ENCODE peak calls at places on chromosomes 6 and 20, in nine cellular contexts. One of them, this sample, is unnamed.

GRCh38 chr20:46811328-46812084 is 83.1 kb upstream of the EYA2 start:
- DNase-seq in H1: no peak
- DNase-seq in upper lobe of left lung: peak
- DNase-seq in testis: no peak
- DNase-seq in suprapubic skin: no peak
- DNase-seq in breast epithelium: no peak
- DNase-seq in lower leg skin: peak
- DNase-seq in stomach: no peak
- DNase-seq in A549: no peak
- DNase-seq in this sample: no peak

GRCh38 chr6:41494212-41495115 is 51.7 kb upstream of the FOXP4 start:
- DNase-seq in H1: no peak
- DNase-seq in upper lobe of left lung: no peak
- DNase-seq in testis: no peak
- DNase-seq in suprapubic skin: no peak
- DNase-seq in breast epithelium: no peak
- DNase-seq in lower leg skin: no peak
- DNase-seq in stomach: no peak
- DNase-seq in A549: no peak
- DNase-seq in this sample: no peak

GRCh38 chr6:11245406-11245990 is 13.0 kb upstream of the NEDD9 start:
- DNase-seq in H1: no peak
- DNase-seq in upper lobe of left lung: no peak
- DNase-seq in testis: no peak
- DNase-seq in suprapubic skin: no peak
- DNase-seq in breast epithelium: no peak
- DNase-seq in lower leg skin: no peak
- DNase-seq in stomach: no peak
- DNase-seq in A549: no peak
- DNase-seq in this sample: no peak

GRCh38 chr20:25177890-25178321 is 17.6 kb upstream of the ENTPD6 start:
- DNase-seq in H1: no peak
- DNase-seq in upper lobe of left lung: no peak
- DNase-seq in testis: no peak
- DNase-seq in suprapubic skin: no peak
- DNase-seq in breast epithelium: no peak
- DNase-seq in lower leg skin: no peak
- DNase-seq in stomach: peak
- DNase-seq in A549: no peak
- DNase-seq in this sample: no peak

GRCh38 chr6:41222045-41222444 is 6.1 kb upstream of the TREML4 start:
- DNase-seq in H1: no peak
- DNase-seq in upper lobe of left lung: no peak
- DNase-seq in testis: no peak
- DNase-seq in suprapubic skin: no peak
- DNase-seq in breast epithelium: no peak
- DNase-seq in lower leg skin: no peak
- DNase-seq in stomach: no peak
- DNase-seq in A549: no peak
- DNase-seq in this sample: no peak

GRCh38 chr6:144346719-144347446 is 61.7 kb downstream of the UTRN start:
- DNase-seq in H1: no peak
- DNase-seq in upper lobe of left lung: no peak
- DNase-seq in testis: no peak
- DNase-seq in suprapubic skin: no peak
- DNase-seq in breast epithelium: no peak
- DNase-seq in lower leg skin: no peak
- DNase-seq in stomach: no peak
- DNase-seq in A549: peak
- DNase-seq in this sample: no peak

GRCh38 chr6:135532559-135532958 is 35.0 kb upstream of the AHI1 start:
- DNase-seq in H1: no peak
- DNase-seq in upper lobe of left lung: no peak
- DNase-seq in testis: no peak
- DNase-seq in suprapubic skin: no peak
- DNase-seq in breast epithelium: no peak
- DNase-seq in lower leg skin: no peak
- DNase-seq in stomach: no peak
- DNase-seq in A549: no peak
- DNase-seq in this sample: no peak

GRCh38 chr6:111201764-111202163 is 114.5 kb downstream of the SLC16A10 start:
- DNase-seq in H1: no peak
- DNase-seq in upper lobe of left lung: no peak
- DNase-seq in testis: no peak
- DNase-seq in suprapubic skin: no peak
- DNase-seq in breast epithelium: no peak
- DNase-seq in lower leg skin: no peak
- DNase-seq in stomach: no peak
- DNase-seq in A549: no peak
- DNase-seq in this sample: no peak

GRCh38 chr6:153092082-153093013 is 38.7 kb downstream of the RGS17 start:
- DNase-seq in H1: no peak
- DNase-seq in upper lobe of left lung: no peak
- DNase-seq in testis: no peak
- DNase-seq in suprapubic skin: no peak
- DNase-seq in breast epithelium: no peak
- DNase-seq in lower leg skin: no peak
- DNase-seq in stomach: no peak
- DNase-seq in A549: no peak
- DNase-seq in this sample: no peak

GRCh38 chr6:154112181-154112809 is 73.3 kb downstream of the OPRM1 start:
- DNase-seq in H1: no peak
- DNase-seq in upper lobe of left lung: no peak
- DNase-seq in testis: no peak
- DNase-seq in suprapubic skin: no peak
- DNase-seq in breast epithelium: no peak
- DNase-seq in lower leg skin: no peak
- DNase-seq in stomach: no peak
- DNase-seq in A549: no peak
- DNase-seq in this sample: no peak

GRCh38 chr6:145310116-145310515 is 425.2 kb downstream of the EPM2A start:
- DNase-seq in H1: no peak
- DNase-seq in upper lobe of left lung: no peak
- DNase-seq in testis: no peak
- DNase-seq in suprapubic skin: no peak
- DNase-seq in breast epithelium: no peak
- DNase-seq in lower leg skin: no peak
- DNase-seq in stomach: no peak
- DNase-seq in A549: no peak
- DNase-seq in this sample: no peak

GRCh38 chr6:134168580-134169223 is 116.3 kb upstream of the SLC2A12 start:
- DNase-seq in H1: no peak
- DNase-seq in upper lobe of left lung: no peak
- DNase-seq in testis: no peak
- DNase-seq in suprapubic skin: no peak
- DNase-seq in breast epithelium: no peak
- DNase-seq in lower leg skin: no peak
- DNase-seq in stomach: no peak
- DNase-seq in A549: no peak
- DNase-seq in this sample: no peak

GRCh38 chr6:3990692-3991491 is 88.0 kb downstream of the FAM217A start:
- DNase-seq in H1: peak
- DNase-seq in upper lobe of left lung: no peak
- DNase-seq in testis: peak
- DNase-seq in suprapubic skin: peak
- DNase-seq in breast epithelium: peak
- DNase-seq in lower leg skin: peak
- DNase-seq in stomach: peak
- DNase-seq in A549: peak
- DNase-seq in this sample: peak

GRCh38 chr6:167825759-167826229 is 917 bp upstream of the AFDN start:
- DNase-seq in H1: peak
- DNase-seq in upper lobe of left lung: peak
- DNase-seq in testis: peak
- DNase-seq in suprapubic skin: no peak
- DNase-seq in breast epithelium: peak
- DNase-seq in lower leg skin: peak
- DNase-seq in stomach: peak
- DNase-seq in A549: peak
- DNase-seq in this sample: peak

GRCh38 chr6:26123675-26124549 is 36.7 kb downstream of the HFE start:
- DNase-seq in H1: peak
- DNase-seq in upper lobe of left lung: peak
- DNase-seq in testis: peak
- DNase-seq in suprapubic skin: peak
- DNase-seq in breast epithelium: peak
- DNase-seq in lower leg skin: peak
- DNase-seq in stomach: peak
- DNase-seq in A549: peak
- DNase-seq in this sample: peak

GRCh38 chr6:26125015-26125690 is 37.9 kb downstream of the HFE start:
- DNase-seq in H1: no peak
- DNase-seq in upper lobe of left lung: no peak
- DNase-seq in testis: no peak
- DNase-seq in suprapubic skin: no peak
- DNase-seq in breast epithelium: no peak
- DNase-seq in lower leg skin: peak
- DNase-seq in stomach: peak
- DNase-seq in A549: no peak
- DNase-seq in this sample: no peak

GRCh38 chr6:26126394-26127221 is 39.4 kb downstream of the HFE start:
- DNase-seq in H1: no peak
- DNase-seq in upper lobe of left lung: no peak
- DNase-seq in testis: no peak
- DNase-seq in suprapubic skin: no peak
- DNase-seq in breast epithelium: no peak
- DNase-seq in lower leg skin: no peak
- DNase-seq in stomach: no peak
- DNase-seq in A549: no peak
- DNase-seq in this sample: no peak

GRCh38 chr6:26122793-26123674 is 35.8 kb downstream of the HFE start:
- DNase-seq in H1: peak
- DNase-seq in upper lobe of left lung: peak
- DNase-seq in testis: peak
- DNase-seq in suprapubic skin: peak
- DNase-seq in breast epithelium: peak
- DNase-seq in lower leg skin: peak
- DNase-seq in stomach: peak
- DNase-seq in A549: peak
- DNase-seq in this sample: peak

DNA sequence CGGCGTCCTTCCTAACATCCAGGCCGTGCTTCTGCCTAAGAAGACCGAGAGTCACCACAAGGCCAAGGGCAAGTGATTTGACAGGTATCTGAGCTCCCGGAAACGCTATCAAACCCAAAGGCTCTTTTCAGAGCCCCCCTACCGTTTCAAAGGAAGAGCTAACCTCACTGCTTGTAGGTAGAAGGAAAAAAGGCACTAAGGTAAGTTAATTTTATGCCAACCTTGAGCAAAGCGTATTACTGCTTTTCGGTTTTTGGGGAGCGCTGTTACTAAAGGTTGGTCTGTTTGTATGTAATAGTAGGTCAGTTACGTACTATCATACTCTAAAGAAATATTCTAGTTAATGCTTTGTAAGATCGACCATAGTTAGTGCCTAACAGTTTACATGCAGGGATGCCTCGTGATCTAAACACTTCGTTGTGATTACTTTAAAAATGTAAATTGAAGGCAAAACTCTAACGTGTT is 37.4 kb downstream of the HFE start:
- DNase-seq in H1: no peak
- DNase-seq in upper lobe of left lung: no peak
- DNase-seq in testis: no peak
- DNase-seq in suprapubic skin: no peak
- DNase-seq in breast epithelium: no peak
- DNase-seq in lower leg skin: no peak
- DNase-seq in stomach: no peak
- DNase-seq in A549: no peak
- DNase-seq in this sample: no peak
- TF ChIP-seq POLR2A in H1: no peak
- TF ChIP-seq POLR2A in upper lobe of left lung: no peak
- TF ChIP-seq POLR2A in testis: no peak
- TF ChIP-seq POLR2A in suprapubic skin: no peak
- TF ChIP-seq POLR2A in breast epithelium: no peak
- TF ChIP-seq POLR2A in lower leg skin: no peak
- TF ChIP-seq POLR2A in stomach: no peak
- TF ChIP-seq POLR2A in A549: no peak
- TF ChIP-seq POLR2A in this sample: no peak

DNA sequence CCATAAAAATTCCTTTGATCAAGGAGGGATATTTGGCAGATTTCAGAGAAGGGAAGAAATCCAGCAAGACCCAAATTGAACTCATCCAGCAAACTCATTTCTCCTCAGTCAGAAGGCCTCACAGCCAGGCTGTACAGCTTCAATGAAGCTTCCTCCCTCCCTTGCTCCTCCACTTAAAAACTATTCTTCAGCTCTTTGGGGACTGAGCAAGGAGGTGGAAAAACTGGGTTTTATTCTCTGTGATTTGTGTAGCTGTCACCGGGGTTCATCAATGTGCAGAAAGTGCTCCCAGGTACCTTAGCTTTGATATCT is 158.7 kb upstream of the ZNF184 start:
- DNase-seq in H1: no peak
- DNase-seq in upper lobe of left lung: no peak
- DNase-seq in testis: no peak
- DNase-seq in suprapubic skin: no peak
- DNase-seq in breast epithelium: no peak
- DNase-seq in lower leg skin: no peak
- DNase-seq in stomach: no peak
- DNase-seq in A549: no peak
- DNase-seq in this sample: no peak
- H3K4me3 ChIP-seq in H1: peak
- H3K4me3 ChIP-seq in upper lobe of left lung: no peak
- H3K4me3 ChIP-seq in testis: no peak
- H3K4me3 ChIP-seq in suprapubic skin: no peak
- H3K4me3 ChIP-seq in breast epithelium: no peak
- H3K4me3 ChIP-seq in lower leg skin: no peak
- H3K4me3 ChIP-seq in stomach: no peak
- H3K4me3 ChIP-seq in A549: no peak
- H3K4me3 ChIP-seq in this sample: no peak

GRCh38 chr6:90409700-90410099 is 113.1 kb upstream of the BACH2 start:
- DNase-seq in H1: no peak
- DNase-seq in upper lobe of left lung: no peak
- DNase-seq in testis: no peak
- DNase-seq in suprapubic skin: no peak
- DNase-seq in breast epithelium: no peak
- DNase-seq in lower leg skin: no peak
- DNase-seq in stomach: no peak
- DNase-seq in A549: no peak
- DNase-seq in this sample: no peak
- TF ChIP-seq POLR2A in H1: no peak
- TF ChIP-seq POLR2A in upper lobe of left lung: no peak
- TF ChIP-seq POLR2A in testis: no peak
- TF ChIP-seq POLR2A in suprapubic skin: no peak
- TF ChIP-seq POLR2A in breast epithelium: no peak
- TF ChIP-seq POLR2A in lower leg skin: no peak
- TF ChIP-seq POLR2A in stomach: no peak
- TF ChIP-seq POLR2A in A549: no peak
- TF ChIP-seq POLR2A in this sample: no peak

GRCh38 chr20:22576733-22577514 is 7.4 kb downstream of the FOXA2 start:
- DNase-seq in H1: no peak
- DNase-seq in upper lobe of left lung: peak
- DNase-seq in testis: no peak
- DNase-seq in suprapubic skin: no peak
- DNase-seq in breast epithelium: no peak
- DNase-seq in lower leg skin: no peak
- DNase-seq in stomach: no peak
- DNase-seq in A549: no peak
- DNase-seq in this sample: no peak
- H3K4me3 ChIP-seq in H1: peak
- H3K4me3 ChIP-seq in upper lobe of left lung: peak
- H3K4me3 ChIP-seq in testis: no peak
- H3K4me3 ChIP-seq in suprapubic skin: no peak
- H3K4me3 ChIP-seq in breast epithelium: no peak
- H3K4me3 ChIP-seq in lower leg skin: no peak
- H3K4me3 ChIP-seq in stomach: peak
- H3K4me3 ChIP-seq in A549: no peak
- H3K4me3 ChIP-seq in this sample: peak